ENCODE peak calls at places on chromosomes 13 and 19, in seven cellular contexts. One of them, this sample, is unnamed.

GRCh38 chr19:23060016-23060415 is 56.8 kb upstream of the ZNF730 start:
- DNase-seq in spleen: no peak
- DNase-seq in HCT116: no peak
- DNase-seq in thoracic aorta: no peak
- DNase-seq in anterior cingulate cortex: no peak
- DNase-seq in cardiac muscle cell: no peak
- DNase-seq in HCEC 1CT: no peak
- DNase-seq in this sample: no peak

GRCh38 chr13:99686157-99686572 is 184.9 kb downstream of the TM9SF2 start:
- DNase-seq in spleen: no peak
- DNase-seq in HCT116: no peak
- DNase-seq in thoracic aorta: no peak
- DNase-seq in anterior cingulate cortex: no peak
- DNase-seq in cardiac muscle cell: peak; percentile 14
- DNase-seq in HCEC 1CT: no peak
- DNase-seq in this sample: no peak

GRCh38 chr13:70080030-70080429 is 27.6 kb upstream of the ATXN8OS start:
- DNase-seq in spleen: no peak
- DNase-seq in HCT116: no peak
- DNase-seq in thoracic aorta: no peak
- DNase-seq in anterior cingulate cortex: no peak
- DNase-seq in cardiac muscle cell: no peak
- DNase-seq in HCEC 1CT: no peak
- DNase-seq in this sample: no peak

GRCh38 chr13:75222031-75222430 is 259.9 kb downstream of the TBC1D4 start:
- DNase-seq in spleen: no peak
- DNase-seq in HCT116: no peak
- DNase-seq in thoracic aorta: no peak
- DNase-seq in anterior cingulate cortex: no peak
- DNase-seq in cardiac muscle cell: peak; percentile 80
- DNase-seq in HCEC 1CT: peak; percentile 52
- DNase-seq in this sample: no peak

GRCh38 chr13:41407380-41407779 is 50.0 kb upstream of the RGCC start:
- DNase-seq in spleen: no peak
- DNase-seq in HCT116: no peak
- DNase-seq in thoracic aorta: no peak
- DNase-seq in anterior cingulate cortex: no peak
- DNase-seq in cardiac muscle cell: no peak
- DNase-seq in HCEC 1CT: peak; percentile 82
- DNase-seq in this sample: no peak

GRCh38 chr19:50315773-50316448 is 13.3 kb downstream of the KCNC3 start:
- DNase-seq in spleen: no peak
- DNase-seq in HCT116: no peak
- DNase-seq in thoracic aorta: no peak
- DNase-seq in anterior cingulate cortex: peak; percentile 14
- DNase-seq in cardiac muscle cell: no peak
- DNase-seq in HCEC 1CT: peak; percentile 10
- DNase-seq in this sample: no peak

GRCh38 chr13:45370922-45371406 is 30.0 kb upstream of the TPT1 start:
- DNase-seq in spleen: peak; percentile 91
- DNase-seq in HCT116: no peak
- DNase-seq in thoracic aorta: peak; percentile 8
- DNase-seq in anterior cingulate cortex: peak; percentile 4
- DNase-seq in cardiac muscle cell: peak; percentile 93
- DNase-seq in HCEC 1CT: peak; percentile 81
- DNase-seq in this sample: peak; percentile 46

GRCh38 chr13:21001471-21001870 is 59.9 kb downstream of the LATS2 start:
- DNase-seq in spleen: no peak
- DNase-seq in HCT116: no peak
- DNase-seq in thoracic aorta: no peak
- DNase-seq in anterior cingulate cortex: no peak
- DNase-seq in cardiac muscle cell: no peak
- DNase-seq in HCEC 1CT: no peak
- DNase-seq in this sample: no peak

GRCh38 chr19:50356691-50357177 is 8.7 kb downstream of the NAPSA start:
- DNase-seq in spleen: no peak
- DNase-seq in HCT116: no peak
- DNase-seq in thoracic aorta: no peak
- DNase-seq in anterior cingulate cortex: no peak
- DNase-seq in cardiac muscle cell: no peak
- DNase-seq in HCEC 1CT: no peak
- DNase-seq in this sample: no peak

GRCh38 chr19:47723573-47723923 is 10.3 kb downstream of the EHD2 start:
- DNase-seq in spleen: no peak
- DNase-seq in HCT116: no peak
- DNase-seq in thoracic aorta: no peak
- DNase-seq in anterior cingulate cortex: no peak
- DNase-seq in cardiac muscle cell: peak; percentile 92
- DNase-seq in HCEC 1CT: peak; percentile 83
- DNase-seq in this sample: peak; percentile 91

GRCh38 chr13:98775844-98776598 is 23.5 kb upstream of the SLC15A1 start:
- DNase-seq in spleen: no peak
- DNase-seq in HCT116: peak; percentile 88
- DNase-seq in thoracic aorta: no peak
- DNase-seq in anterior cingulate cortex: no peak
- DNase-seq in cardiac muscle cell: no peak
- DNase-seq in HCEC 1CT: peak; percentile 67
- DNase-seq in this sample: peak; percentile 89

GRCh38 chr13:23554000-23554399 is 16.2 kb upstream of the TNFRSF19 start:
- DNase-seq in spleen: no peak
- DNase-seq in HCT116: peak; percentile 19
- DNase-seq in thoracic aorta: no peak
- DNase-seq in anterior cingulate cortex: no peak
- DNase-seq in cardiac muscle cell: no peak
- DNase-seq in HCEC 1CT: no peak
- DNase-seq in this sample: peak; percentile 59

GRCh38 chr19:18346091-18346490 is 5.7 kb downstream of the PGPEP1 start:
- DNase-seq in spleen: no peak
- DNase-seq in HCT116: no peak
- DNase-seq in thoracic aorta: no peak
- DNase-seq in anterior cingulate cortex: no peak
- DNase-seq in cardiac muscle cell: no peak
- DNase-seq in HCEC 1CT: no peak
- DNase-seq in this sample: no peak

GRCh38 chr19:47445937-47446402 is 25.7 kb downstream of the SLC8A2 start:
- DNase-seq in spleen: peak; percentile 92
- DNase-seq in HCT116: no peak
- DNase-seq in thoracic aorta: no peak
- DNase-seq in anterior cingulate cortex: peak; percentile 5
- DNase-seq in cardiac muscle cell: peak; percentile 58
- DNase-seq in HCEC 1CT: no peak
- DNase-seq in this sample: no peak

GRCh38 chr19:6101291-6101690 is 9.0 kb downstream of the RFX2 start:
- DNase-seq in spleen: no peak
- DNase-seq in HCT116: no peak
- DNase-seq in thoracic aorta: no peak
- DNase-seq in anterior cingulate cortex: no peak
- DNase-seq in cardiac muscle cell: no peak
- DNase-seq in HCEC 1CT: no peak
- DNase-seq in this sample: no peak

GRCh38 chr19:12783226-12783848 is 7.9 kb upstream of the JUNB start:
- DNase-seq in spleen: no peak
- DNase-seq in HCT116: no peak
- DNase-seq in thoracic aorta: no peak
- DNase-seq in anterior cingulate cortex: no peak
- DNase-seq in cardiac muscle cell: no peak
- DNase-seq in HCEC 1CT: no peak
- DNase-seq in this sample: no peak

GRCh38 chr19:55189424-55189823 is 9.3 kb upstream of the SYT5 start:
- DNase-seq in spleen: no peak
- DNase-seq in HCT116: peak; percentile 88
- DNase-seq in thoracic aorta: no peak
- DNase-seq in anterior cingulate cortex: peak; percentile 13
- DNase-seq in cardiac muscle cell: peak; percentile 98
- DNase-seq in HCEC 1CT: peak; percentile 98
- DNase-seq in this sample: peak; percentile 96

GRCh38 chr19:30085394-30085793 is 143.4 kb downstream of the URI1 start:
- DNase-seq in spleen: peak; percentile 46
- DNase-seq in HCT116: peak; percentile 16
- DNase-seq in thoracic aorta: no peak
- DNase-seq in anterior cingulate cortex: no peak
- DNase-seq in cardiac muscle cell: peak; percentile 11
- DNase-seq in HCEC 1CT: no peak
- DNase-seq in this sample: peak; percentile 24

GRCh38 chr19:42023121-42023942 is 29.3 kb upstream of the ATP1A3 start:
- DNase-seq in spleen: no peak
- DNase-seq in HCT116: peak; percentile 28
- DNase-seq in thoracic aorta: no peak
- DNase-seq in anterior cingulate cortex: no peak
- DNase-seq in cardiac muscle cell: peak; percentile 30
- DNase-seq in HCEC 1CT: peak; percentile 37
- DNase-seq in this sample: peak; percentile 41

GRCh38 chr19:35337081-35337983 is 8.3 kb downstream of the CD22 start:
- DNase-seq in spleen: no peak
- DNase-seq in HCT116: no peak
- DNase-seq in thoracic aorta: no peak
- DNase-seq in anterior cingulate cortex: no peak
- DNase-seq in cardiac muscle cell: no peak
- DNase-seq in HCEC 1CT: no peak
- DNase-seq in this sample: no peak

GRCh38 chr19:18418725-18419194 is 438 bp upstream of the SSBP4 start:
- DNase-seq in spleen: peak; percentile 86
- DNase-seq in HCT116: no peak
- DNase-seq in thoracic aorta: no peak
- DNase-seq in anterior cingulate cortex: no peak
- DNase-seq in cardiac muscle cell: no peak
- DNase-seq in HCEC 1CT: no peak
- DNase-seq in this sample: no peak

This sample was measured in HT1080.